ENCODE peak calls at places on chromosomes 6 and 20, in four cellular contexts. One of them, this sample, is unnamed.

GRCh38 chr6:77292564-77293546 is 170.4 kb downstream of the HTR1B start:
- DNase-seq in WTC11: no peak
- DNase-seq in HepG2: no peak
- DNase-seq in K562: no peak
- DNase-seq in this sample: no peak

GRCh38 chr6:163355471-163355991 is 59.0 kb upstream of the QKI start:
- DNase-seq in WTC11: no peak
- DNase-seq in K562: no peak
- DNase-seq in HepG2: peak
- DNase-seq in this sample: no peak

GRCh38 chr6:6547111-6547879 is 41.2 kb upstream of the LY86 start:
- DNase-seq in HepG2: peak
- DNase-seq in K562: peak
- DNase-seq in WTC11: peak
- DNase-seq in this sample: peak

GRCh38 chr6:5398530-5398929 is 137.2 kb downstream of the FARS2 start:
- DNase-seq in WTC11: no peak
- DNase-seq in HepG2: peak
- DNase-seq in K562: peak
- DNase-seq in this sample: peak

GRCh38 chr20:45408646-45409213 is 641 bp downstream of the DBNDD2 start:
- DNase-seq in HepG2: no peak
- DNase-seq in K562: no peak
- DNase-seq in WTC11: no peak
- DNase-seq in this sample: no peak

GRCh38 chr6:16670183-16670582 is 91.1 kb downstream of the ATXN1 start:
- DNase-seq in WTC11: no peak
- DNase-seq in K562: no peak
- DNase-seq in HepG2: no peak
- DNase-seq in this sample: no peak

GRCh38 chr20:58312836-58313235 is 3.3 kb downstream of the RAB22A start:
- DNase-seq in WTC11: no peak
- DNase-seq in HepG2: no peak
- DNase-seq in K562: no peak
- DNase-seq in this sample: no peak

GRCh38 chr20:44123251-44123650 is 63.7 kb downstream of the JPH2 start:
- DNase-seq in WTC11: no peak
- DNase-seq in HepG2: no peak
- DNase-seq in K562: no peak
- DNase-seq in this sample: no peak

GRCh38 chr6:130927305-130927704 is 100.1 kb downstream of the SMLR1 start:
- DNase-seq in WTC11: no peak
- DNase-seq in K562: peak
- DNase-seq in HepG2: peak
- DNase-seq in this sample: peak

GRCh38 chr6:85552652-85553051 is 41.0 kb downstream of the SNX14 start:
- DNase-seq in K562: no peak
- DNase-seq in HepG2: no peak
- DNase-seq in WTC11: no peak
- DNase-seq in this sample: no peak

GRCh38 chr6:103079867-103080266 is 1686.4 kb downstream of the GRIK2 start:
- DNase-seq in K562: no peak
- DNase-seq in WTC11: no peak
- DNase-seq in HepG2: no peak
- DNase-seq in this sample: no peak

GRCh38 chr20:52410182-52410647 is 218.6 kb upstream of the ZFP64 start:
- DNase-seq in WTC11: no peak
- DNase-seq in K562: no peak
- DNase-seq in HepG2: no peak
- DNase-seq in this sample: no peak

GRCh38 chr6:16239090-16239797 is 857 bp downstream of the GMPR start:
- DNase-seq in WTC11: peak
- DNase-seq in K562: peak
- DNase-seq in HepG2: no peak
- DNase-seq in this sample: no peak

GRCh38 chr20:9442858-9443257 is 71.5 kb upstream of the LAMP5 start:
- DNase-seq in WTC11: no peak
- DNase-seq in HepG2: peak
- DNase-seq in K562: no peak
- DNase-seq in this sample: no peak

GRCh38 chr6:47379328-47379727 is 69.6 kb upstream of the TNFRSF21 start:
- DNase-seq in K562: no peak
- DNase-seq in WTC11: no peak
- DNase-seq in HepG2: no peak
- DNase-seq in this sample: no peak

GRCh38 chr20:20594171-20594530 is 118.3 kb downstream of the RALGAPA2 start:
- DNase-seq in HepG2: peak
- DNase-seq in WTC11: no peak
- DNase-seq in K562: no peak
- DNase-seq in this sample: no peak

GRCh38 chr6:135176464-135176863 is 4.6 kb upstream of the MYB start:
- DNase-seq in WTC11: no peak
- DNase-seq in HepG2: no peak
- DNase-seq in K562: no peak
- DNase-seq in this sample: no peak

GRCh38 chr20:61263084-61263695 is 11.1 kb downstream of the CDH4 start:
- DNase-seq in K562: peak
- DNase-seq in WTC11: peak
- DNase-seq in HepG2: no peak
- DNase-seq in this sample: peak

GRCh38 chr6:146135167-146135566 is 106.3 kb downstream of the GRM1 start:
- DNase-seq in K562: no peak
- DNase-seq in HepG2: no peak
- DNase-seq in WTC11: no peak
- DNase-seq in this sample: no peak

GRCh38 chr6:169536446-169537170 is 165.2 kb downstream of the WDR27 start:
- DNase-seq in HepG2: peak
- DNase-seq in WTC11: no peak
- DNase-seq in K562: no peak
- DNase-seq in this sample: no peak

GRCh38 chr6:115740907-115741306 is 319.8 kb downstream of the FRK start:
- DNase-seq in HepG2: no peak
- DNase-seq in WTC11: no peak
- DNase-seq in K562: no peak
- DNase-seq in this sample: no peak

GRCh38 chr6:158910484-158911075 is 89.4 kb downstream of the RSPH3 start:
- DNase-seq in HepG2: no peak
- DNase-seq in K562: no peak
- DNase-seq in WTC11: peak
- DNase-seq in this sample: no peak

GRCh38 chr20:58236612-58237317 is 8.3 kb upstream of the ANKRD60 start:
- DNase-seq in WTC11: peak
- DNase-seq in HepG2: peak
- DNase-seq in K562: peak
- DNase-seq in this sample: peak

GRCh38 chr20:32316667-32317066 is 39.2 kb downstream of the KIF3B start:
- DNase-seq in K562: no peak
- DNase-seq in WTC11: no peak
- DNase-seq in HepG2: no peak
- DNase-seq in this sample: no peak

GRCh38 chr6:35181313-35181932 is 32.3 kb upstream of the SCUBE3 start:
- DNase-seq in WTC11: no peak
- DNase-seq in K562: no peak
- DNase-seq in HepG2: no peak
- DNase-seq in this sample: no peak

GRCh38 chr20:1391640-1392442 is 1.0 kb downstream of the FKBP1A start:
- DNase-seq in WTC11: no peak
- DNase-seq in K562: peak
- DNase-seq in HepG2: no peak
- DNase-seq in this sample: no peak

GRCh38 chr20:44552950-44553908 is 29.1 kb upstream of the PKIG start:
- DNase-seq in K562: no peak
- DNase-seq in WTC11: no peak
- DNase-seq in HepG2: peak
- DNase-seq in this sample: no peak

GRCh38 chr6:13851803-13852202 is 37.4 kb upstream of the MCUR1 start:
- DNase-seq in HepG2: no peak
- DNase-seq in WTC11: no peak
- DNase-seq in K562: no peak
- DNase-seq in this sample: no peak

GRCh38 chr6:70668499-70668812 is 773 bp downstream of the SMAP1 start:
- DNase-seq in WTC11: no peak
- DNase-seq in K562: no peak
- DNase-seq in HepG2: no peak
- DNase-seq in this sample: peak

GRCh38 chr6:33205172-33206026 is 944 bp downstream of the HSD17B8 start:
- DNase-seq in WTC11: no peak
- DNase-seq in K562: no peak
- DNase-seq in HepG2: no peak
- DNase-seq in this sample: no peak

GRCh38 chr20:50020283-50020682 is 37.5 kb downstream of the SNAI1 start:
- DNase-seq in K562: no peak
- DNase-seq in WTC11: no peak
- DNase-seq in HepG2: no peak
- DNase-seq in this sample: no peak

GRCh38 chr6:2891768-2892170 is 11.3 kb downstream of the SERPINB9 start:
- DNase-seq in WTC11: no peak
- DNase-seq in K562: no peak
- DNase-seq in HepG2: no peak
- DNase-seq in this sample: no peak

GRCh38 chr20:63091901-63092659 is 85.3 kb upstream of the BHLHE23 start:
- DNase-seq in K562: no peak
- DNase-seq in HepG2: no peak
- DNase-seq in WTC11: peak
- DNase-seq in this sample: no peak

GRCh38 chr6:27096834-27097511 is 150.5 kb upstream of the PRSS16 start:
- DNase-seq in HepG2: no peak
- DNase-seq in K562: peak
- DNase-seq in WTC11: peak
- DNase-seq in this sample: peak

GRCh38 chr6:11645016-11645415 is 107.5 kb downstream of the TMEM170B start:
- DNase-seq in HepG2: no peak
- DNase-seq in WTC11: no peak
- DNase-seq in K562: no peak
- DNase-seq in this sample: no peak

GRCh38 chr20:23050847-23051627 is 1.6 kb upstream of the THBD start:
- DNase-seq in HepG2: no peak
- DNase-seq in K562: peak
- DNase-seq in WTC11: peak
- DNase-seq in this sample: peak

GRCh38 chr6:143034689-143035334 is 25.9 kb upstream of the AIG1 start:
- DNase-seq in HepG2: peak
- DNase-seq in K562: no peak
- DNase-seq in WTC11: no peak
- DNase-seq in this sample: no peak
- TF ChIP-seq ELF4 in HepG2: no peak
- TF ChIP-seq ELF4 in K562: no peak
- TF ChIP-seq ELF4 in WTC11: no peak
- TF ChIP-seq ELF4 in this sample: no peak

GRCh38 chr6:1497593-1498105 is 108.3 kb downstream of the FOXF2 start:
- DNase-seq in WTC11: no peak
- DNase-seq in HepG2: no peak
- DNase-seq in K562: no peak
- DNase-seq in this sample: no peak
- TF ChIP-seq ELF4 in WTC11: no peak
- TF ChIP-seq ELF4 in HepG2: no peak
- TF ChIP-seq ELF4 in K562: no peak
- TF ChIP-seq ELF4 in this sample: no peak

DNA sequence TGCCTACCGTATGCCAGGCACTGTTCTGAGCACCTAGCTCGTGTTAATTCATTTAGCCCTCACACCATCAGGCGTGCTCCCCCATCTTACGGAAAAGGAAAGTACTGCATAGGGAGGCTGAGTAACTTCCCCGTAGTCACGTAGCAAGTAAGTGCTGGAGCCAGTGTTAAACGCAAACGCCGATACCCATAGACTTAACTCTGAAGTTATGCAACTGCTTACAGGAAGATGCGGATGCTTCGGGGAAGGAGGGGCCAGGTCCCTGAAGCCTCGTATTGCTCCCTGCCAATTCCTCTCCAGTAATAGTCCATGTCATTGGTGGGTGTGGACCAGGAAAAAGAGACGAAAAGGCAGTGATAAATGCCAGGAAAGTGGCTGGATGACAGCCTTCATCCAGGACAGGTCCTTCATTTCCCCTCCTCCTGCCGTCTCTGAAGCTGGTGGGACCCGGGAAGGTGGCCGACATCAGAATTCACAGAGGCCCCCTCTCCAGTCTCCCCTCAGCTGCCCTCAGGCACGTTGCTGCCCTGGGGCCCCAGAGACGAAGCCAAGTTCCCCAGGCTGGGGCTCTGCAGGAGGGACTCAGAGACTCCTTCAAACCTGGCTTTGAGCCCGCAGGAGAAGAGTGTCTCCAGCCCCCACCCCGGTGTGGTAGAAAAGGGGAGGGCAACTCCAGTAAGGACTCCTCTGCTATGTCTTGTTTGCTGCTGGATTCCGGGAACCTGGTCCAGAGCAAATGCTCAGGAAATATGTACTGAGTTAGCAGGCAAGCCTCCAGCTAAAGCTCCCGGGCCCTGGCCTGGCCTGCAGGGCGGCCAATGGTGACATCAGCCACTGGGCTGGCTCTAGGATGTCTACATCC is 37.7 kb downstream of the RAB44 start:
- DNase-seq in HepG2: no peak
- DNase-seq in K562: no peak
- DNase-seq in WTC11: no peak
- DNase-seq in this sample: no peak
- TF ChIP-seq ELF4 in HepG2: no peak
- TF ChIP-seq ELF4 in K562: no peak
- TF ChIP-seq ELF4 in WTC11: no peak
- TF ChIP-seq ELF4 in this sample: no peak

GRCh38 chr6:117483004-117483644 is 650 bp downstream of the DCBLD1 start:
- DNase-seq in HepG2: peak
- DNase-seq in WTC11: peak
- DNase-seq in K562: peak
- DNase-seq in this sample: peak

GRCh38 chr6:117483645-117484016 is 1.2 kb downstream of the DCBLD1 start:
- DNase-seq in K562: peak
- DNase-seq in WTC11: no peak
- DNase-seq in HepG2: peak
- DNase-seq in this sample: peak

GRCh38 chr6:117481278-117481925 is 1.1 kb upstream of the DCBLD1 start:
- DNase-seq in K562: peak
- DNase-seq in WTC11: peak
- DNase-seq in HepG2: peak
- DNase-seq in this sample: no peak

GRCh38 chr6:117481926-117482239 is 591 bp upstream of the DCBLD1 start:
- DNase-seq in K562: no peak
- DNase-seq in HepG2: no peak
- DNase-seq in WTC11: no peak
- DNase-seq in this sample: no peak

GRCh38 chr6:117482240-117483003 is at the start of gene DCBLD1:
- DNase-seq in K562: peak
- DNase-seq in HepG2: peak
- DNase-seq in WTC11: peak
- DNase-seq in this sample: peak
- TF ChIP-seq ELF4 in K562: no peak
- TF ChIP-seq ELF4 in HepG2: no peak
- TF ChIP-seq ELF4 in WTC11: no peak
- TF ChIP-seq ELF4 in this sample: no peak

DNA sequence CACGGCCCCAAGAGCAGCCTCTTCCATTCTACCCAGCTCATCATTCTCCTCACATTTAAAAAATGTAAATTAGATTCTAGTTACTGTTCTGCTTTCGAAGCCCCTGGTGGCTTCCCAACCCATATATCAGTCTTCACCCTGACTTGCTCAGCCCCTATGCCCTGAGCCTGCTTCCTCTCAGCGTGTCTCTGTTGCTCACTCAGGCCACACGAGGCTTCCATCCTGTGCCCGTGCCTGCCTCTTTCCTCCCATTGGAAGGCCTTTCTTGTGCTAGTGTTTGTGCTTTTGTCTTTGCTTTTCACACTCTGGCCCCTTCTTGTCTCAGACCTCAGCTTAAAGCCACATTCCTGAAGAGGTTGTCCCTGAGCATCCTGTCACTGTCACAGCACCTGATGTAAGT is 78.1 kb downstream of the AFDN start:
- DNase-seq in WTC11: no peak
- DNase-seq in HepG2: no peak
- DNase-seq in K562: no peak
- DNase-seq in this sample: no peak
- TF ChIP-seq ELF4 in WTC11: no peak
- TF ChIP-seq ELF4 in HepG2: no peak
- TF ChIP-seq ELF4 in K562: no peak
- TF ChIP-seq ELF4 in this sample: no peak

This sample was measured in HEK293T.